ENCODE peak calls at places on chromosomes 11 and 22, in seven cellular contexts. S is aorta, K is upper lobe of left lung, F is adrenal gland, C is HCT116, D is psoas muscle, Q is mesendoderm. R is an unnamed sample.

GRCh38 chr22:25853501-25853900 is 111.5 kb downstream of the MYO18B start:
- DNase-seq in S (no peak), F (no peak), Q (no peak), C (no peak), K (no peak), D (no peak), R (peak; percentile 11)

GRCh38 chr22:28064941-28065340 is 145.9 kb upstream of the PITPNB start:
- DNase-seq in C (no peak), Q (no peak), D (no peak), F (no peak), S (no peak), K (no peak), R (no peak)

GRCh38 chr11:3091846-3092602 is 34.8 kb upstream of the CARS1 start:
- DNase-seq in Q (peak; percentile 95), C (peak; percentile 67), S (peak; percentile 44), K (peak; percentile 77), F (peak; percentile 82), D (peak; percentile 83), R (peak; percentile 98)

GRCh38 chr11:113796663-113797259 is 17.2 kb downstream of the CLDN25 start:
- DNase-seq in F (peak; percentile 72), S (no peak), Q (peak; percentile 53), D (no peak), K (no peak), C (peak; percentile 12), R (peak; percentile 48)

GRCh38 chr11:4539603-4540219 is 5.3 kb upstream of the OR52M1 start:
- DNase-seq in F (peak; percentile 71), S (peak; percentile 63), D (peak; percentile 62), C (no peak), Q (peak; percentile 42), K (peak; percentile 40), R (peak; percentile 81)

GRCh38 chr11:114987171-114987760 is 308.9 kb downstream of the NXPE2 start:
- DNase-seq in S (no peak), Q (peak; percentile 58), F (no peak), K (no peak), C (no peak), D (no peak), R (peak; percentile 66)

GRCh38 chr22:50600541-50600940 is at the start of gene MAPK8IP2:
- DNase-seq in F (peak; percentile 60), Q (no peak), D (no peak), C (no peak), K (no peak), S (no peak), R (peak; percentile 55)

GRCh38 chr22:24153353-24153752 is 27.9 kb upstream of the SUSD2 start:
- DNase-seq in S (no peak), Q (no peak), D (no peak), C (no peak), K (peak; percentile 55), F (no peak), R (no peak)

GRCh38 chr11:64181506-64182411 is 4.2 kb upstream of the STIP1 start:
- DNase-seq in S (peak; percentile 97), Q (peak; percentile 88), K (peak; percentile 97), F (peak; percentile 98), C (peak; percentile 72), D (peak; percentile 97), R (peak; percentile 93)

GRCh38 chr11:78338138-78338537 is 79.5 kb downstream of the GAB2 start:
- DNase-seq in Q (no peak), K (no peak), S (no peak), D (no peak), C (no peak), F (no peak), R (no peak)

GRCh38 chr22:23767673-23768548 is at the start of gene CHCHD10:
- DNase-seq in Q (peak; percentile 92), S (peak; percentile 92), K (peak; percentile 88), F (peak; percentile 92), C (peak; percentile 60), D (peak; percentile 95), R (peak; percentile 94)

GRCh38 chr22:33274214-33274828 is 216.1 kb upstream of the SYN3 start:
- DNase-seq in F (no peak), C (no peak), S (no peak), K (no peak), D (no peak), Q (peak; percentile 69), R (peak; percentile 88)

GRCh38 chr11:93407777-93408401 is 77.3 kb downstream of the DEUP1 start:
- DNase-seq in K (no peak), Q (no peak), S (no peak), F (no peak), C (no peak), D (no peak), R (no peak)

GRCh38 chr11:44899959-44900358 is 50.7 kb downstream of the TP53I11 start:
- DNase-seq in Q (peak; percentile 91), F (peak; percentile 63), S (no peak), K (no peak), C (peak; percentile 48), D (no peak), R (peak; percentile 90)

GRCh38 chr11:130002352-130002845 is at the start of gene PRDM10:
- DNase-seq in K (peak; percentile 92), S (peak; percentile 95), Q (no peak), D (peak; percentile 98), C (peak; percentile 84), F (peak; percentile 96), R (peak; percentile 95)

GRCh38 chr22:38257170-38257569 is 15.6 kb downstream of the TMEM184B start:
- DNase-seq in C (no peak), F (no peak), K (no peak), D (no peak), Q (no peak), S (no peak), R (no peak)

GRCh38 chr11:13141731-13142724 is 132.9 kb downstream of the RASSF10 start:
- DNase-seq in Q (no peak), F (no peak), C (no peak), D (no peak), K (no peak), S (no peak), R (no peak)
- H3K27ac ChIP-seq in Q (no peak overlapping the region), F (no peak overlapping the region), C (no peak overlapping the region), D (no peak overlapping the region), K (no peak overlapping the region), S (no peak overlapping the region), R (no peak overlapping the region)

DNA sequence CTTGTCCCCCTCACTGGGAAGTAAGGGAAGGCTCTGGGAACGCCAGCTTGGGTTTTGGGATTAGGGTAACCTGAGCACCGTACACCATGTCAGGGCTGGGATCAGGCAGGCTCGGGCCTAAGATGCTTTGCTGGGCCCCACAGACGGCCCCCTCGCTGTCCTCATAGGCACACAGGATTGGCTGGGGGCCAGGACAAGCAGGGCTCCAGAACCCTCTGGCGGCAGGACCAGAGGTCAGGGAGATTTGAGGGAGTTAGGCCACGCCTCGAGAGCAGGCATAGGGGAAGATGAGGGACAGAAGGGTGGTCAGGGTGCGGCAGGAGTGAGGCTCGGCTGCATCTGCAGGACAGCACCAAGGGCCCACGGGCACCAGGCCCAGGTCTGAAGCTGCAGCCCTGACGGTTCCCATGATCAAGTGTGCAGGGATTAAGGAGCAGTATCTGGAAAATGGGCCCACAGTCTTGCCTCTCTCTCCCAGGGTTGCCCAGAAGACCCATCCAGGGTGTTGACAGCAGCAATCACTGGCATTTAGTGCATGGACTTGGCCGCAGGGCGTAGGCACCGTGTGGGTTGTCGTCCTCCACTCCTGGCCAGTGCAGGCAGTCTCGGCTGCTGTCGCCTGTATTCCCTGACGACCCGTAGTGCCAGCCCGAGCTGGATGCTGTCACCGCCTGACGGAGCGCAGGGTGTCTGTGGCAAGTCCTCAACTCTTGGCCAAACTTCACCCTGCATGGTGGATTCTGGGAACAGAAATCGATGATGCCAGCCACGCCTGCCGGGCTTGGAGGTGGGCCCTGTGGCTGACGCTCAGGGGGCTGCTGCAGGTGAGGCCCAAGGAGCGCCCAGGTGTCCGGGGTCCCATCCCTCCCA is 15.7 kb upstream of the GNB1L start:
- DNase-seq in D (no peak), K (peak; percentile 17), F (peak; percentile 43), Q (no peak), S (peak; percentile 42), C (no peak), R (peak; percentile 44)
- H3K27ac ChIP-seq in D (no peak overlapping the region), K (no peak overlapping the region), F (no peak overlapping the region), Q (no peak overlapping the region), S (no peak overlapping the region), C (no peak overlapping the region), R (no peak overlapping the region)

DNA sequence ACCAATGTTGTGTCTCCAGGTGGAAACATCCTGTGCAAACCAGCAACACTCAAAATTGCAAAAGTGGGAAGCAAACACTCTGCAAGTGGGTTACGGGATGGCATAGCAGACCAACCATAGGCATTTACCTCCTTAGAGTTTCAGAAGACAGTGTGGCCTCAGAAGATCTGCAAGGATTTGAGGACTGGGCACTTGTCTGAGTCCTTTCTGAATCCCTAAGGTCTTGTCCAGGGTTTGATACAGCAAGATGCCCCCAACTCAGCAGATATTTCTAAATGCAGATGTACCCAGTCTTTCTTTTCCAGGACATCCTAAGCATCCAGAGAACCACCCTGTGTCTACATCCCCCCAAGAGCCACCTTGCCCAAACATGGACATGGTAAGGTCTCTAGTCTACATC is 51.7 kb upstream of the SHANK2 start:
- DNase-seq in S (no peak), Q (no peak), C (no peak), D (no peak), F (peak; percentile 4), K (no peak), R (no peak)
- H3K27ac ChIP-seq in S (no peak overlapping the region), Q (no peak overlapping the region), C (no peak overlapping the region), D (no peak overlapping the region), F (no peak overlapping the region), K (no peak overlapping the region), R (no peak overlapping the region)

DNA sequence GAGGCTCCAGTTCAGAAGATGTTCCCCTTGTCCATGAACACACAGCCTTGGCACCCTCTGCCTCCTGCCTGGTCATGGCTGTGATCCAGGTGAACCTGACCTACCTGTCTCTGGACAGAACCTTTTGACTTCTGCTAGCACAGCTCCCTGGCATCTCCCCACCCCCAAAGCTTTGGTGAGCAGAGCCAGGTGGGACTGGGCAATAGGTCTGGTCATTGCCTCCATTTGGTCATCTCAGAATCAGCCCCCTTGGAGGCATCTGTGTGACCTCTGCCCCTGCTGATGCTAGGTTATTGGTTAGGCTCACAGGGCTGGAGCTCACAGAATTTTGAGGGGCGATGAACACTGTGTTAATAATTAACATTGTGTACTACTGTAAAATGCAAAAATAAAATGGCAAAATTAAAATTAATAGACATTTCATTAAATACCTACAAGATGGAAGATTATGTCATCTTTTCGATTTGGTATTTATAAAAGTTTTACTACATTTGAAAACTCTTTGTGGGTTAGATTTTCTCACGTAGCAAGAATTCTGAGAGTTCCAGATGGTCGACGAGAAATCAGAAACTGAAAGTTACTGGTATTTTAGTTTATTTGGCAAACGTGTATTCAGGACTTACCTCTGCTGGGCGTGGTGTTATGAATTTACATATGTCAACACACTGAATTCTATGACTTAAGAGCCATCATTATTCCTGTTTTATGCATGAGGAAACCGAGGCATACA is 8.3 kb upstream of the KIAA0930 start:
- DNase-seq in Q (no peak), S (no peak), C (no peak), D (no peak), F (no peak), K (no peak), R (no peak)
- H3K27ac ChIP-seq in Q (no peak overlapping the region), S (no peak overlapping the region), C (no peak overlapping the region), D (no peak overlapping the region), F (no peak overlapping the region), K (no peak overlapping the region), R (no peak overlapping the region)

GRCh38 chr11:59029490-59029889 is 56.6 kb upstream of the GLYATL1B start:
- DNase-seq in F (no peak), S (no peak), C (no peak), K (no peak), D (no peak), Q (no peak), R (no peak)
- H3K27ac ChIP-seq in F (no peak overlapping the region), S (no peak overlapping the region), C (no peak overlapping the region), K (no peak overlapping the region), D (no peak overlapping the region), Q (no peak overlapping the region), R (no peak overlapping the region)